ENCODE peak calls at places on chromosomes 16 and 17, in six cellular contexts. X, T, V, Y, G and E are unnamed samples. For H3K4me1, the result is how much of the 10 kb centered on the place peaks cover.

GRCh38 chr16:27217256-27217655 is 13.9 kb downstream of the KDM8 start:
- DNase-seq in X (no peak), T (no peak), V (no peak), Y (peak), G (no peak), E (no peak)

GRCh38 chr16:29694384-29695195 is 15.6 kb downstream of the QPRT start:
- DNase-seq in X (no peak), T (no peak), V (peak), Y (no peak), G (no peak), E (peak)

GRCh38 chr17:32831223-32831622 is 45.7 kb downstream of the MYO1D start:
- DNase-seq in X (no peak), T (no peak), V (no peak), Y (no peak), G (no peak), E (no peak)

GRCh38 chr17:27396941-27397340 is 59.3 kb upstream of the KSR1 start:
- DNase-seq in X (no peak), T (no peak), V (no peak), Y (no peak), G (no peak), E (no peak)

GRCh38 chr16:19892902-19893301 is 8.3 kb upstream of the GPRC5B start:
- DNase-seq in X (no peak), T (no peak), V (no peak), Y (no peak), G (no peak), E (no peak)

GRCh38 chr17:30958187-30958586 is 12.7 kb upstream of the RNF135 start:
- DNase-seq in X (no peak), T (peak), V (no peak), Y (no peak), G (no peak), E (peak)

GRCh38 chr16:86951831-86952598 is 365.2 kb downstream of the C16orf95 start:
- DNase-seq in X (no peak), T (no peak), V (no peak), Y (peak), G (no peak), E (peak)

GRCh38 chr17:44132275-44132821 is 8.9 kb upstream of the HDAC5 start:
- DNase-seq in X (no peak), T (no peak), V (no peak), Y (no peak), G (no peak), E (no peak)

GRCh38 chr16:49701867-49702494 is 153.9 kb downstream of the ZNF423 start:
- DNase-seq in X (peak), T (no peak), V (peak), Y (peak), G (no peak), E (peak)

GRCh38 chr17:77620282-77620681 is 338.2 kb upstream of the TNRC6C start:
- DNase-seq in X (no peak), T (no peak), V (no peak), Y (no peak), G (no peak), E (no peak)

GRCh38 chr17:27226611-27227234 is 67.2 kb upstream of the WSB1 start:
- DNase-seq in X (no peak), T (no peak), V (no peak), Y (no peak), G (no peak), E (no peak)

GRCh38 chr16:12089492-12090161 is 113.1 kb downstream of the SNX29 start:
- DNase-seq in X (peak), T (peak), V (peak), Y (no peak), G (no peak), E (peak)

GRCh38 chr17:2598166-2598565 is 4.7 kb downstream of the PAFAH1B1 start:
- DNase-seq in X (no peak), T (no peak), V (no peak), Y (no peak), G (no peak), E (no peak)

GRCh38 chr17:29593546-29594440 is 861 bp downstream of the ANKRD13B start:
- DNase-seq in X (no peak), T (peak), V (peak), Y (no peak), G (no peak), E (no peak)

GRCh38 chr16:4334724-4335495 is 16.2 kb downstream of the PAM16 start:
- DNase-seq in X (no peak), T (peak), V (no peak), Y (no peak), G (no peak), E (no peak)

GRCh38 chr17:1390422-1391367 is 9.3 kb downstream of the YWHAE start:
- DNase-seq in X (no peak), T (no peak), V (no peak), Y (no peak), G (no peak), E (no peak)

GRCh38 chr16:10405386-10405939 is 19.6 kb downstream of the ATF7IP2 start:
- DNase-seq in X (no peak), T (no peak), V (no peak), Y (no peak), G (no peak), E (no peak)

GRCh38 chr16:49575352-49576172 is 202.0 kb downstream of the C16orf78 start:
- DNase-seq in X (no peak), T (no peak), V (no peak), Y (no peak), G (no peak), E (peak)

GRCh38 chr16:22763655-22764054 is 50.3 kb upstream of the HS3ST2 start:
- DNase-seq in X (no peak), T (no peak), V (no peak), Y (no peak), G (no peak), E (no peak)

GRCh38 chr16:72938426-72939164 is 109.3 kb downstream of the ZFHX3 start:
- DNase-seq in X (peak), T (no peak), V (peak), Y (peak), G (no peak), E (peak)

GRCh38 chr16:80924372-80924978 is 82.2 kb downstream of the CMC2 start:
- DNase-seq in X (no peak), T (no peak), V (no peak), Y (no peak), G (peak), E (peak)

GRCh38 chr16:83633285-83633684 is 174.5 kb upstream of the HSBP1 start:
- DNase-seq in X (no peak), T (no peak), V (no peak), Y (peak), G (no peak), E (no peak)

GRCh38 chr17:43584666-43585102 is 38.5 kb upstream of the ETV4 start:
- DNase-seq in X (no peak), T (no peak), V (no peak), Y (no peak), G (no peak), E (no peak)

GRCh38 chr16:26598061-26598460 is 468.7 kb upstream of the C16orf82 start:
- DNase-seq in X (no peak), T (no peak), V (no peak), Y (no peak), G (peak), E (no peak)

GRCh38 chr17:58383892-58384462 is 32.0 kb upstream of the SUPT4H1 start:
- DNase-seq in X (no peak), T (no peak), V (no peak), Y (no peak), G (no peak), E (no peak)

GRCh38 chr17:58385359-58385899 is 31.9 kb downstream of the RNF43 start:
- DNase-seq in X (no peak), T (no peak), V (no peak), Y (no peak), G (no peak), E (no peak)

GRCh38 chr17:58386708-58387107 is 30.6 kb downstream of the RNF43 start:
- DNase-seq in X (no peak), T (no peak), V (no peak), Y (no peak), G (no peak), E (no peak)

GRCh38 chr17:58382885-58383248 is 30.9 kb upstream of the SUPT4H1 start:
- DNase-seq in X (no peak), T (no peak), V (no peak), Y (no peak), G (no peak), E (no peak)

DNA sequence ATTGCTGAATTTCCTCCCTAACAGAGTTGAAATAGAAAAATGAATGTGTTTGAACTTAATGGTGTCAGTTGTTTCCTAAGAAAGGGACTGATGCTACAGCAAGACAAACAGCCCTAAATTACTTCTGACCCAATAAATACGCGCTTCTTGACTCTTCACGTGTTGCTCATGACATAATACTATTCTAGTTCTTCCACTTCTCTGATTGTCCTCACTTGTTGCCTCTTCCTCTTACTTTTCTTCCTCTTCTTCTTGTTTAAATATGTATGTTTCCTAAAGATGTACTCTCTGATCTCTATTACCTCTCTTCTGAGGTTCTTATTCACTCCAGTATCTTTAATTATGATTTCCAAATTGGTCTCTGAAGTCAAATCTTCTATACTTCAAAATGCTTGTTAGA is 32.4 kb downstream of the RNF43 start:
- DNase-seq in X (no peak), T (no peak), V (no peak), Y (no peak), G (no peak), E (no peak)
- H3K4me1 ChIP-seq in X (under half), T (under half), V (under half), Y (under half), G (under half), E (under half)

GRCh38 chr17:40348136-40348504 is 16.4 kb downstream of the GJD3 start:
- DNase-seq in X (no peak), T (no peak), V (no peak), Y (no peak), G (no peak), E (no peak)
- H3K4me1 ChIP-seq in X (half or more), T (half or more), V (under half), Y (half or more), G (half or more), E (under half)

DNA sequence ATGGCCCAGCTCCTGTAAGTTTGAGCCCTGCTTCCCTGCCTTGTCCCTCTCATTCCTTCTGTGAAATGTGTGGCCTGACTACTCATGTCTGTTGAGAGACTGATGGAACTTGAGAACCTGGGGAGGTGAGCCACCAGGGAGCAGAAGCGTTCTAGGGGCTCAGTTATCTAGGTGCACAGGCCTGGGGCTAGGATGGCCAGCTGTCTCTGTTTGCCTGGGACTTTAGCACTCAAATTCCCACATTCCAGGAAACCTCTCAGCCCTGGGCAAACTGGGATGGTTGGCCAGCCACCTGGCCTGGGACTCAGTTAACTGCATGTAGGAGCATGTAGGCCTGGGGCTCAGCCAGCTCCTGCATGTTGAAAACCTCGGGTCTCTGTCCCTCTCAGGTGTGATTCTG is 9.3 kb upstream of the EPN3 start:
- DNase-seq in X (no peak), T (no peak), V (no peak), Y (no peak), G (no peak), E (no peak)
- H3K4me1 ChIP-seq in X (under half), T (under half), V (under half), Y (under half), G (under half), E (under half)

GRCh38 chr17:72693147-72693878 is 399.2 kb downstream of the SLC39A11 start:
- DNase-seq in X (no peak), T (no peak), V (no peak), Y (no peak), G (no peak), E (no peak)

GRCh38 chr17:72696156-72696555 is 396.3 kb downstream of the SLC39A11 start:
- DNase-seq in X (no peak), T (no peak), V (no peak), Y (no peak), G (no peak), E (no peak)

GRCh38 chr17:72691601-72692000 is 400.9 kb downstream of the SLC39A11 start:
- DNase-seq in X (no peak), T (no peak), V (no peak), Y (no peak), G (no peak), E (no peak)

GRCh38 chr17:72691017-72691416 is 401.5 kb downstream of the SLC39A11 start:
- DNase-seq in X (no peak), T (no peak), V (no peak), Y (no peak), G (no peak), E (no peak)

DNA sequence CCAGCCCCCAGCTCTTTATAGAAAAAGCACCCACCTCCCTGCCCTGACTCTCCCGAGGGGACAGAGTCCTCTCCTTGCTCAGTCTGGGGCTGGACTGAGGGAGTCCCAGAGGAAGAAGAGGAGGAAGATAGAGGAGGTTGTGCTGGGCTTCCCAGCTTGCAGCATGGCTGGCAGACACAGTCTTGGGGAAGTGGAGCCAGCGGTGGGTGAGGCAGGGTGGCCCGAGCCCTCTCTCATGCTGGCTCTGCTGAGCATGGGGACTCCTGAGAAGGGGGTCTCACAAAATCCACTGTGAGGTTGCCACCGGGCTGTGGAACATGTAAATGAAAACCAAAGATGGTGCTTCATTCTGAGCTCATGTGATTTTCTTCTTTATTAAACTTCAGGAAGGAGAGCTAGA is 398.5 kb downstream of the SLC39A11 start:
- DNase-seq in X (no peak), T (no peak), V (no peak), Y (no peak), G (no peak), E (no peak)
- H3K4me1 ChIP-seq in X (under half), T (under half), V (under half), Y (under half), G (under half), E (under half)

GRCh38 chr16:67393790-67394270 is 532 bp upstream of the TPPP3 start:
- DNase-seq in X (peak), T (no peak), V (no peak), Y (no peak), G (no peak), E (no peak)

GRCh38 chr16:67395458-67396158 is 2.3 kb upstream of the TPPP3 start:
- DNase-seq in X (no peak), T (peak), V (no peak), Y (no peak), G (no peak), E (no peak)

GRCh38 chr16:67395105-67395457 is 1.8 kb upstream of the TPPP3 start:
- DNase-seq in X (no peak), T (no peak), V (no peak), Y (no peak), G (no peak), E (no peak)

GRCh38 chr16:67393111-67393789 is at the start of gene TPPP3:
- DNase-seq in X (peak), T (peak), V (peak), Y (peak), G (peak), E (peak)

DNA sequence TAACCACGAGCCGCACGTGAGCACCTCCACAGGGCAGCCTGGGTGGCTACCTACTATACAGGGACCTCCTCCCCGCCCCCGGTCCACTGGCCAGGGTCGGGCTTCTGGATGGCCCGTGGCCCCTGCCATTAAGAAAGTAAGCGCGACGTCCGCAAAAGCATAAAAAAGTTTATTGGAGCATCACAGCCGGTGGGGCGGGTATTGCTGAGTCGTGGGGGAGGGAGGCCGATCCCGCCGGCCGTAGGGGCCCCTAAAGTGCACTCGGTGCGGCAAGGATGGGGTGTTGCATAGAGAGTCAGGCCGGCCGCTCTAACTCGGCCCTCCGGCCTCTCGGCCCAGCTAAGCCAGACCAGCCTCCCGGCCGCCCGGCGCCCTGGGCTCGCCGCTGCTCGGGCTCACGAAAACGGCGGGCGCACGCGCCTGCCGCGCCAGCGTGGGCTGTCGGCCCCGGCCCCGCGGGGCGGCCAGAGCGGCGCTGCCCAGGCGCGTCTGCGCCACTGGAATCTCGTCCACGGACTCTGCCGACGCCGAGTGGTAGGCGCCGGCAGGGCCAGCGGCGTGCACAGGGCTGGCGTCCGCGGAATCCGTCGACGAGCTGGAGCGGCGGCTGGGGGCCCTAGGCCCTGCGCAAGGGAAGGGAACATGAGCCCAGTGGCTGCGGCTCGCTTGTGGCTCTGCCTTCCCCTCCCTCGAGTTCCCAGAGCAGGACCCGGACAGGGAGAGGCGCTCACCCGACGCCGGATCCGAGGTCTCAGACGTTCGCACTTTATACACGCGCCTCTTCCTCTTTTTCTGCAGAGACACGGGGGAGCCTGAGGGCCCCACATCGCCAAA is 1.2 kb upstream of the TPPP3 start:
- DNase-seq in X (no peak), T (peak), V (no peak), Y (no peak), G (no peak), E (peak)
- H3K4me1 ChIP-seq in X (half or more), T (under half), V (under half), Y (half or more), G (under half), E (half or more)